ENCODE peak calls at places on chromosomes 4 and X, in four cellular contexts. P is endothelial cell, R is OCI-LY7, N is dorsolateral prefrontal cortex. I is an unnamed sample.

GRCh38 chrX:68835104-68835442 is 6.3 kb downstream of the EFNB1 start:
- DNase-seq in R (no peak), P (no peak), N (no peak), I (no peak)

GRCh38 chr4:14837860-14838259 is 164.4 kb upstream of the CPEB2 start:
- DNase-seq in N (no peak), R (peak), P (no peak), I (no peak)

GRCh38 chr4:53653484-53654053 is 62.3 kb upstream of the LNX1 start:
- DNase-seq in R (peak), N (no peak), P (no peak), I (no peak)

GRCh38 chrX:44904542-44905115 is 31.6 kb downstream of the KDM6A start:
- DNase-seq in N (no peak), R (no peak), P (no peak), I (no peak)

GRCh38 chr4:54539500-54540029 is 118.2 kb upstream of the KIT start:
- DNase-seq in R (no peak), N (peak), P (peak), I (no peak)

GRCh38 chr4:37890501-37891220 is at the start of gene TBC1D1:
- DNase-seq in N (peak), R (peak), P (peak), I (peak)

GRCh38 chr4:167908816-167909215 is 183.5 kb upstream of the ANXA10 start:
- DNase-seq in N (no peak), R (no peak), P (no peak), I (no peak)

GRCh38 chr4:122966201-122966600 is 43.8 kb upstream of the NUDT6 start:
- DNase-seq in P (no peak), R (no peak), N (no peak), I (no peak)

GRCh38 chrX:75784689-75785491 is at the start of gene MAGEE2:
- DNase-seq in R (no peak), N (peak), P (no peak), I (no peak)

GRCh38 chr4:118888666-118889312 is at the start of gene SYNPO2:
- DNase-seq in P (peak), R (peak), N (peak), I (peak)

GRCh38 chr4:144650311-144650820 is 4.4 kb downstream of the HHIP start:
- DNase-seq in P (no peak), N (no peak), R (no peak), I (no peak)

GRCh38 chr4:7200801-7201200 is 8.5 kb downstream of the SORCS2 start:
- DNase-seq in N (no peak), P (no peak), R (no peak), I (no peak)

DNA sequence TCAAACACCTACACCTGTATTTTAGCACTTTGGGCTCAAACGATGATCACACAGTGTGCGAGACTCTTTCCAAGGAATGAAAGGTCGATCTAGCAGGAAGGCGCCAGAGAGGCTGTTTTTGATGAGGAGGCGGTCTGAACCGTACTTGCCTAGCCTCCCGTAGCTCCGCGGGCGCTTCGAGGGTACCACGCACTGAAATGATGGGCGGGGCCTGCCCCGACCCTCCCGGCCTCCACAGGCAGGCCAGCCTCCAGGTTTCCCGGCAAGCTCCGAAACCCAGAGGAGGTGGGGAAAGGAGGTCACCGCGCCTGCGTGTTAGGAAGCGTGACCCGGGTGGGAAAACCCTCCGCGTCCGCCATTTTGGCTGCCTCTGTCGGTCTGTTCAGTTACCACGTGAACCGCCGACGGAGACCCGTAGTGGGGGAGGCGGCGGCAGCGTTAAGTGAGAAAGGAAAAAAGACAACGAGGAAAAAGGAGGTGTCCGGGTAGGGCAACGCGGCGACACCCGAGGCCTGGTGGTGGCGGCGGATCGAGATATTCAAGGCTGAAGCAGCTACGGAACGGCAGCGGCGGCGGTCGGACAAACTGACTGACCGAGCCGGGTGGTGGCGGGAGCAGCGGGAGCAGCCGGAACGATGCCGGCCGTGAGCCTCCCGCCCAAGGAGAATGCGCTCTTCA is at the start of gene NAA15:
- DNase-seq in R (peak), P (peak), N (peak), I (peak)
- TF ChIP-seq CTCF in R (no peak), P (no peak), N (peak), I (no peak)

DNA sequence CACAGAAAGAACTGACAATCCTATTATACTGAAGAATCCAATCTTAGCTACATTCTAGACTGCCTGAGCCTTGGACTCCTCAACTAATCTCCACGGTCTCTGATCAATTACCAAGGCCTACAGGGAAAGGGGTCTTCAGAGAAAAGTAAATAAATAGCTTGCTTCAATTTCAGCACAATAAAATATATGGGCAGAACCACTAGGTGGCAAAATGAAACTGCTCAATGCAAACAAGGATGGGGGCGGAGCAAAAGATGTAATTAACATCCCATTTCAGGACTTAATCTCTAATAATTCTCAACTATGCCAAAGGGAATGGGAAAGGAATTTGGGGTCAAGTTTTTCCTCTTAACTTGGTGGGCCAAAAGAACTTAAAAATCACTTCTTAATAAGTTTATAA is 78.4 kb upstream of the MAP3K15 start:
- DNase-seq in R (peak), N (no peak), P (no peak), I (peak)
- TF ChIP-seq CTCF in R (peak), N (peak), P (peak), I (no peak)

GRCh38 chr4:26719954-26720552 is 136.2 kb downstream of the TBC1D19 start:
- DNase-seq in R (peak), P (no peak), N (no peak), I (no peak)
- TF ChIP-seq CTCF in R (peak), P (peak), N (peak), I (no peak)

GRCh38 chrX:120759685-120760084 is 116.0 kb downstream of the CT47B1 start:
- DNase-seq in N (no peak), P (no peak), R (peak), I (no peak)

GRCh38 chrX:120763269-120763668 is 112.4 kb downstream of the CT47B1 start:
- DNase-seq in P (no peak), R (no peak), N (no peak), I (no peak)

DNA sequence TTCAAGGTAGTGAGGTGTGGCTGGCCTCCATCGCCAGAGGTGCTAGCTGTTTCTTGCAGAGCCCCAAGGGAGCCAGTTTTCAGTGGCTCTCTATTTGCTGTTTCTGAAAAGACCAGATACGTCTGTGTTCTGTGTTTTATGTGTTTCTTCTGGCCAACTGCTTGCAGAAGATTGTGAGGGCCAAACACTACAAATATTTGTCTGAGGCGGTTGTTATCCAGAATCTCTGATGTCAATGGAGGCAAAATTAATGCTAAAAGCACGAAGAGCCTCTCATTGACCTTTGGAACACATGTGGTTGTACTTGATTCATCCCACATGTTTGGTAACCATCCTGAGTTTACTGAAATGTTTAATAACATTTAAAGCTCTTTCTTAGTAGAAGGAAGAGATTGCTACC is 113.9 kb downstream of the CT47B1 start:
- DNase-seq in P (no peak), N (no peak), R (no peak), I (no peak)
- TF ChIP-seq CTCF in P (no peak), N (no peak), R (no peak), I (no peak)

DNA sequence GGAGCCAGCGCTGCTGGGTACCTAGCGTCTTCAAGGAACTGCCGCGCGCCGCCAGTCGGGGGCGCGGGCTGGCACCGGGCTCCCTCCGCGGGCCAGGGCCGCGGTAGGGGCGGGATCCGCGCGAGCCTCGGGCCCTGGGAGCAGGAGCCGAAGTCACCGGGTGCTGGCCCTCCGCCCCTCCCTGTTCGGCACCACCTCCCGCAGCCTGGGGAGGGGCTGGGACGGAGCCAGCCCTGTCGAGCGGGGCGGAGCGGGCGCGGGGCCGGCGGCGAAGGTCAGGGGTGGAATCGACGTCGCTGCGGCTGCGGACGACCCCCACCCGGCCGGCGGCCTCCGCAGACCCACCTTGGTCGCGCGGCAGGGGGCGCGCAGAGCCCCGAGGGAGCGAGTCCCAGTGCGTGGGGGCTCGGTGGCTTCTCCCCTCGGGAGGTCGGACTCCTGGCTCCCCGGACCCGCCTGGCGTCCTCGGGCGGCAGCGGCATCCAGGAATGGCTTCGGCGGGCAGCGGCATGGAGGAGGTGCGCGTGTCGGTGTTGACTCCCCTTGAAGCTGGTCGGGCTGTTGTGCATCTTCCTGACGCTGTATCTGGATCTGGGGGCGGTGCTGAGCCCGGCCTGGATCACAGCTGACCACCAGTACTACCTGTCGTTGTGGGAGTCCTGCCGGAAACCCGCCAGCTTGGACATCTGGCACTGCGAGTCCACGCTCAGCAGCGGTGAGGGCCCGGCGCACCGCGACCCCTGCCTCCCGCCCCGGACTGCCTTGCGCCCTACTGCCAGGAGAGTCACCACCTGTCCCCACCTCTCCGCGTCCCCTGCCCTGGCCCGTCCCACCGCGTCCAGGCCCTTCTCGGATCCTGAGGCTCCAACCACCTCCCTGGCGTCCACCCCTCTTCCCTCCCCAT is 50.5 kb upstream of the FAM47C start:
- DNase-seq in R (no peak), P (peak), N (peak), I (no peak)
- TF ChIP-seq CTCF in R (no peak), P (no peak), N (no peak), I (no peak)

GRCh38 chrX:74232859-74233258 is 71.1 kb upstream of the ZCCHC13 start:
- DNase-seq in R (no peak), N (no peak), P (no peak), I (no peak)
- TF ChIP-seq CTCF in R (no peak), N (no peak), P (peak), I (no peak)

GRCh38 chrX:131792356-131792749 is 230.7 kb upstream of the STK26 start:
- DNase-seq in P (no peak), R (no peak), N (peak), I (no peak)
- TF ChIP-seq CTCF in P (no peak), R (no peak), N (peak), I (no peak)

GRCh38 chr4:159206427-159206871 is 103.6 kb downstream of the RAPGEF2 start:
- DNase-seq in N (no peak), R (no peak), P (no peak), I (peak)

GRCh38 chr4:159205462-159205861 is 102.6 kb downstream of the RAPGEF2 start:
- DNase-seq in P (no peak), N (no peak), R (no peak), I (no peak)

GRCh38 chr4:159201168-159201567 is 98.3 kb downstream of the RAPGEF2 start:
- DNase-seq in R (no peak), N (no peak), P (no peak), I (no peak)

GRCh38 chr4:159209249-159209648 is 106.4 kb downstream of the RAPGEF2 start:
- DNase-seq in N (no peak), P (no peak), R (no peak), I (no peak)

DNA sequence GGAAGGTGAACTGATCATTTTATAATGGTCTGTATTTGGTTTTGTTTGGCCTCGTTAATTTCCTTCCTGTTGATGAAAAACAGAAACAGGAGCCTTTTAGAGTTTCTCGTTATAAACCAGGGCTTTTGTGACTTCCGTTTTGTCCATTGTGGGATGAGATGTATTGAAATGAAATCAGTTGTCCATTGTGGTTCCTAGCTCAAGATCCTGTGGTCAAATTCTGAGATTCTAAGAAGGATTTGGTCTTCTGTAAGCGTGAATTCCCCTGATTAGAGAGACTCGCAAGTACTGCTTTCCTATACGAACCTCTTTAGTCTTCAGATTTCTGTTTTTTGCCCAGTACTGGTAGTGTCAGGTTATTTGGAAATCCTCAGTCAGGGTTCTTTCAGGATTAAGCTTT is 101.7 kb downstream of the RAPGEF2 start:
- DNase-seq in P (no peak), R (no peak), N (no peak), I (no peak)
- TF ChIP-seq CTCF in P (no peak), R (no peak), N (no peak), I (no peak)

I was measured in GM20000.